ENCODE peak calls at places on chromosomes 6 and 20, in four cellular contexts. P is ovary, D is IMR-90, Q is breast epithelium. E is an unnamed sample.

GRCh38 chr6:35385457-35386202 is 43.3 kb downstream of the PPARD start:
- DNase-seq in D (no peak), Q (no peak), P (peak), E (peak)

GRCh38 chr20:43710370-43711044 is 16.3 kb downstream of the GTSF1L start:
- DNase-seq in D (no peak), Q (no peak), P (no peak), E (no peak)

GRCh38 chr20:46007671-46008070 is 1.0 kb upstream of the MMP9 start:
- DNase-seq in D (no peak), Q (no peak), P (no peak), E (no peak)

GRCh38 chr20:3563548-3564177 is 92.8 kb downstream of the ATRN start:
- DNase-seq in P (no peak), Q (no peak), D (peak), E (peak)

GRCh38 chr20:63498950-63499332 is at the start of gene EEF1A2:
- DNase-seq in Q (no peak), P (no peak), D (no peak), E (no peak)

GRCh38 chr6:136365781-136366354 is 76.2 kb upstream of the BCLAF1 start:
- DNase-seq in P (no peak), Q (peak), D (peak), E (no peak)

GRCh38 chr6:69933239-69933638 is 66.9 kb downstream of the COL19A1 start:
- DNase-seq in Q (no peak), D (peak), P (no peak), E (no peak)

GRCh38 chr6:154319231-154319858 is 37.3 kb downstream of the IPCEF1 start:
- DNase-seq in P (no peak), D (peak), Q (no peak), E (peak)

GRCh38 chr6:43817192-43817591 is 47.2 kb downstream of the VEGFA start:
- DNase-seq in Q (no peak), P (no peak), D (peak), E (peak)

GRCh38 chr20:17128206-17128605 is 98.6 kb upstream of the PCSK2 start:
- DNase-seq in D (no peak), P (no peak), Q (no peak), E (no peak)

GRCh38 chr6:18371576-18371975 is 15.6 kb upstream of the RNF144B start:
- DNase-seq in D (no peak), Q (no peak), P (no peak), E (no peak)

GRCh38 chr20:25281541-25281991 is 33.7 kb downstream of the PYGB start:
- DNase-seq in Q (peak), P (peak), D (no peak), E (no peak)

GRCh38 chr6:138817799-138818198 is 21.9 kb downstream of the ECT2L start:
- DNase-seq in D (peak), P (no peak), Q (peak), E (peak)

GRCh38 chr6:119842191-119842590 is 492.6 kb upstream of the MAN1A1 start:
- DNase-seq in P (no peak), Q (no peak), D (no peak), E (no peak)

GRCh38 chr6:103167345-103167744 is 1692.4 kb downstream of the HACE1 start:
- DNase-seq in Q (no peak), P (no peak), D (no peak), E (no peak)

GRCh38 chr6:35797837-35798526 is 859 bp upstream of the CLPS start:
- DNase-seq in P (no peak), D (no peak), Q (no peak), E (no peak)

GRCh38 chr6:161058746-161059145 is 67.2 kb downstream of the MAP3K4 start:
- DNase-seq in D (peak), P (no peak), Q (no peak), E (peak)

GRCh38 chr6:61869632-61870400 is 416.2 kb downstream of the KHDRBS2 start:
- DNase-seq in Q (no peak), D (no peak), P (no peak), E (no peak)

GRCh38 chr6:61867635-61868034 is 418.4 kb downstream of the KHDRBS2 start:
- DNase-seq in Q (no peak), P (no peak), D (no peak), E (no peak)

GRCh38 chr6:61868507-61869080 is 417.4 kb downstream of the KHDRBS2 start:
- DNase-seq in P (no peak), Q (no peak), D (no peak), E (no peak)
- TF ChIP-seq CTCF in P (no peak), Q (no peak), D (no peak), E (no peak)

GRCh38 chr6:89034586-89035251 is 45.8 kb upstream of the PNRC1 start:
- DNase-seq in P (no peak), D (peak), Q (peak), E (peak)
- H3K4me3 ChIP-seq in P (no peak), D (no peak), Q (peak), E (peak)

DNA sequence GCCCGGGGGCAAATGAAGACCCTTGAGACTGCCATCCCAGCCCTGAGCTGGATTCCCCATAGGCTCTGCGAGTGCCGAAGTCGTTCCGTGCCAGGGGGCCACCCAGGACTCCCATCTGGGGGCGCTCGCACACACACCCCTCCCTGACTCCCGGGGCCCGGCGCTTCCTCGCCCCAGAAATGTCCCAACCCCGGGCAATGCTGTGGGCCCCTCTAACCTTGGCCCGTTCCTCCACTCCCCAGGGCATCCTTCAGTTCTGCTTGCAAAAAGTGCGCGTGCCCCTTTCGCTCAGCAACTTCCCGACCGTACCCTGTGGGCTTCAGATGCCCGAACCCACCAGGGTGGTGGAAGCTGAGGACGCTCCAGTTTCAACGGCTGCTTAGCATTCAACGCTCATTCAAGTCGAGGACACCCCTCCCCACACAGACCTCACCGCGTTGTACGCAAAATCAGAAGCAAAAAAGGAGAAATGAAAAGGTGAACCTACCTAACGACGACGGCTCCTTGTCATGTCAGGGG is 25.4 kb downstream of the RIPOR2 start:
- DNase-seq in P (peak), Q (no peak), D (no peak), E (no peak)
- TF ChIP-seq CTCF in P (no peak), Q (no peak), D (no peak), E (no peak)

DNA sequence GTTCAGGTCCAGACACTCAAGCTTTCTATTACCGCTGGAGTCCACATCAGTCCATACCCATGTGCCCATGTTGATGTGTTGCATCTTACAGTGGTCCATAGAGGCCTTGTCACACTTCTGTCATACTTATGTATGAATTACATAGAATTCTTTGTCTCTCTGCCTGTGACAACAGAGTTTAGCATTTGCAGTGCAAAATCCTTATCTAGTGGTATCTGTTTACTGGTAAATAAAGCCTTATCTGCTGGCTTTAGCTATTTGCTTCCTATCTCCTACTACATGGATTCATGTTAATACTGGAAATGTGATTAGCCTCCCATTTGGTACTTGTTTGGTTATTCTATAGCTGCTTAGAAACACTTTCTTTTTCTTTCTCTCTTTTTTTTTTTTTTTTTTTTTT is 49.8 kb downstream of the TFAP2B start:
- DNase-seq in D (no peak), P (no peak), Q (no peak), E (no peak)
- H3K4me3 ChIP-seq in D (no peak), P (no peak), Q (no peak), E (no peak)

GRCh38 chr6:122297010-122297409 is 102.4 kb upstream of the HSF2 start:
- DNase-seq in P (no peak), D (no peak), Q (no peak), E (no peak)

GRCh38 chr6:122308074-122308473 is 91.4 kb upstream of the HSF2 start:
- DNase-seq in Q (no peak), P (no peak), D (no peak), E (no peak)

GRCh38 chr6:122307577-122307976 is 91.9 kb upstream of the HSF2 start:
- DNase-seq in P (no peak), Q (no peak), D (no peak), E (no peak)

GRCh38 chr6:122302077-122302476 is 97.4 kb upstream of the HSF2 start:
- DNase-seq in D (no peak), Q (no peak), P (no peak), E (no peak)
- TF ChIP-seq CTCF in D (no peak), Q (no peak), P (no peak), E (no peak)

GRCh38 chr6:16764188-16764950 is 3.1 kb upstream of the ATXN1 start:
- DNase-seq in Q (no peak), D (peak), P (no peak), E (peak)
- H3K4me3 ChIP-seq in Q (no peak), D (no peak), P (no peak), E (no peak)

GRCh38 chr6:29791162-29791561 is 36.5 kb upstream of the HLA-G start:
- DNase-seq in D (peak), P (no peak), Q (no peak), E (no peak)

GRCh38 chr6:29790626-29791025 is 37.0 kb upstream of the HLA-G start:
- DNase-seq in Q (peak), P (no peak), D (no peak), E (no peak)

GRCh38 chr6:29791786-29792122 is 35.9 kb upstream of the HLA-G start:
- DNase-seq in P (no peak), D (no peak), Q (no peak), E (no peak)

GRCh38 chr6:29792123-29793035 is 35.2 kb upstream of the HLA-G start:
- DNase-seq in Q (peak), D (no peak), P (peak), E (peak)

DNA sequence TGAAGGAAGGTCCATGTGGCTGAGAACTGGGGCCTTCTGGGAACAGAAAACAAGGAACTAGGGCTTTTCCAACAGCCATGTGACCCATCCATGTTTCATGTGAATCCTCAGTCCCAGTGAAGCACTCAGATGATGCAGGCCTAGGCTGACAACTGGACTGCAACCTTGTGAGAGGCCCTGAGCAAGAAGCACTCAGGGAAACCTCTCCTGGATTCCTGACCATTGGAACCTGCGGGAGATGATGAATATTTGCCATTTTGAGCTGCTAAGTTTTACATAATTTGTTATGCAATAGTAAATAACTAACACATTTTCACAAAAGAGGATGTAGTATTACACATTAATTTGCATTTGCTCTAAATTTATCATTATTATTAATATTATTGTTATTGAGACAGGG is 38.4 kb upstream of the HLA-G start:
- DNase-seq in P (no peak), D (no peak), Q (no peak), E (no peak)
- TF ChIP-seq CTCF in P (no peak), D (no peak), Q (no peak), E (no peak)